ENCODE peak calls at places on chromosomes 2 and 18, in five cellular contexts. Y, C, N, P and G are unnamed samples.

GRCh38 chr2:117718048-117718447 is 96.4 kb upstream of the DDX18 start:
- DNase-seq in P (no peak), C (no peak), N (no peak), Y (no peak), G (no peak)

GRCh38 chr2:1487758-1488715 is 74.8 kb downstream of the TPO start:
- DNase-seq in Y (peak; percentile 28), C (no peak), N (no peak), P (no peak), G (no peak)

GRCh38 chr2:109351164-109351756 is 222.3 kb downstream of the SH3RF3 start:
- DNase-seq in Y (peak; percentile 59), P (peak; percentile 91), N (peak; percentile 90), C (no peak), G (peak; percentile 13)

GRCh38 chr2:167697961-167698360 is 549.4 kb downstream of the STK39 start:
- DNase-seq in P (no peak), Y (no peak), N (no peak), C (no peak), G (no peak)

GRCh38 chr2:2890246-2890645 is 487.4 kb downstream of the EIPR1 start:
- DNase-seq in P (peak; percentile 20), Y (no peak), N (no peak), C (no peak), G (no peak)

GRCh38 chr18:50240083-50240563 is 26.2 kb downstream of the CFAP53 start:
- DNase-seq in P (no peak), C (no peak), N (no peak), Y (no peak), G (no peak)

GRCh38 chr18:61891271-61891670 is 1.5 kb downstream of the RNF152 start:
- DNase-seq in N (peak; percentile 42), C (no peak), P (no peak), Y (no peak), G (no peak)

GRCh38 chr2:26503238-26503880 is 25.4 kb upstream of the OTOF start:
- DNase-seq in C (peak; percentile 45), P (peak; percentile 72), Y (peak; percentile 62), N (peak; percentile 14), G (peak; percentile 94)

GRCh38 chr2:9256570-9257043 is 50.0 kb downstream of the ASAP2 start:
- DNase-seq in N (peak; percentile 90), P (no peak), Y (no peak), C (no peak), G (no peak)

GRCh38 chr2:198273670-198274069 is 469.3 kb downstream of the PLCL1 start:
- DNase-seq in Y (no peak), C (no peak), P (no peak), N (peak; percentile 18), G (no peak)

GRCh38 chr2:25305197-25305596 is 36.5 kb downstream of the DNMT3A start:
- DNase-seq in C (no peak), P (no peak), N (no peak), Y (no peak), G (no peak)

GRCh38 chr18:13726972-13727331 is 479 bp downstream of the RNMT start:
- DNase-seq in N (peak; percentile 42), P (peak; percentile 83), Y (peak; percentile 72), C (peak; percentile 26), G (peak; percentile 31)

GRCh38 chr18:43279015-43279758 is 1.9 kb upstream of the SYT4 start:
- DNase-seq in Y (no peak), N (peak; percentile 0), P (no peak), C (peak; percentile 5), G (no peak)

DNA sequence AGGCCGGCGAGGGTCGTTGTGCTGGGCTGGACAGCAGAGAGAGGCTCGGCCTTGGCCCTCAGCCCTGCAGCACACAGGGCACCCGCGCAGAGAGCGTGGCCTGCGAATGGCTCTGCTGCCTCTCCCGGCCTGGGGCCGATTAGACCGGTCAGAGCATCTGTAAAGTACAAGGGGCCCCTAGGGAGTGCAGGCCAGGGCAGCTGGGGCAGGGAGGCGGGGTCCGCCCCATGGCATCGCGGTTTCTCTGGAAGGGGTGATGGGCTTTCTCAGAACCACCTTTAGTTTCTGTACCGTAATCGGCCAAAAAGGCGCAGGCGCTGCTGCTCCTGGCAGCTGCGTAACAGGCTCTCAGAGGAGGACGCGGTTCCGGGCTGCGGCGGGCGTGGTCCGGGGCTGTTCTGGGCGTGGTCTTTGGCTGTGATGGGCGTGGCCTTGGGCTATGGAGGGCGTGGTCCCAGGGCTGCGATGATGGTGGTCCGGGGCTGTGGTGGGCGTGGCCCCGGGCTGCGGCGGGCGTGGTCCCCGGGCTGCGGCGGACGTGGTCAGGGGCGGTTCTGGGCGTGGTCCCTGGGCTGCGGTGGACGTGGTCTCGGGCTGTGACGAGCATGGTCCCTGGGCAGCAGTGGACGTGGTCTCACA is 1.5 kb upstream of the GPR148 start:
- DNase-seq in N (peak; percentile 50), P (peak; percentile 90), C (peak; percentile 88), Y (peak; percentile 76), G (peak; percentile 89)
- TF ChIP-seq CTCF in N (no peak), P (no peak), C (no peak), Y (no peak), G (no peak)

GRCh38 chr2:119218478-119219064 is 5.1 kb upstream of the STEAP3 start:
- DNase-seq in C (peak; percentile 5), N (peak; percentile 70), Y (no peak), P (no peak), G (no peak)
- TF ChIP-seq CTCF in C (peak; percentile 38), N (peak; percentile 75), Y (peak; percentile 57), P (peak; percentile 21), G (peak; percentile 19)

DNA sequence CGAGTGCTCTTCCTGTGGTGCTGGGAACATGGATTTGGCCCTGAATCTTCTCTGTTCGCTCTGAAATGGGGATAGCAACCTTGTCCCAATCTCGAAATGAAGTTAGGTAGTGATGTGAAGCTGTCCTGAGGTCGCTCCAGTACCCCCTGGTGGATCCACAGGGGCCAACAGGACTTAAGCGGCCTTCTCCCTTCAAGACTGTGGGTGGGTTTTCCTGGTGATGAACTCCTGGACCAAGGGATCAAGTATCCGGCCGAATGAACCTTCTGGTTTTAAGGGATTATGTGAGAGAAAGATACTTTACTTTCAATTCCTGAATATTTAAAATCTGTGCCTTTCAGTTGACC is 156.5 kb downstream of the NAPG start:
- DNase-seq in C (peak; percentile 13), N (no peak), Y (no peak), P (no peak), G (no peak)
- TF ChIP-seq CTCF in C (peak; percentile 54), N (no peak), Y (no peak), P (no peak), G (no peak)

DNA sequence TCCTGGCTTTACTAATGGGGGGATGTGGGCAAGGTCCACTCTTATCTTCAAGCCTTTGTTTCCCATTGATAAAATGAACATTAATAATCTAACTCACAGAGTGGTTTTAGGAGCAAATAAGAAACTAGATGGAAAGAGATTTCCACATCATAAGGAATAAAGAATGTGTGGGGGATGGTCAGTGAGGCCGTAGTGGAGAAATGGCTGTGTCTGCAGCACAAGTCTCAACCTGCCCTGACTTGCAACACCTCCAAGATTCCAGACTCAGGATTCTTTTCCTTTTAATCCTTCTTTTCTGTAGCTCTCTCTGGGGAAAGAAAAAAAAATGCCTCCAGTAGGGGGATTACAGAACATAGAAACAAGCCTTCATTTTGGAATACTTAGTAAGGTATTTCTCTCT is 124.2 kb upstream of the MEX3C start:
- DNase-seq in Y (no peak), C (no peak), N (no peak), P (no peak), G (no peak)
- TF ChIP-seq CTCF in Y (no peak), C (no peak), N (no peak), P (no peak), G (no peak)

DNA sequence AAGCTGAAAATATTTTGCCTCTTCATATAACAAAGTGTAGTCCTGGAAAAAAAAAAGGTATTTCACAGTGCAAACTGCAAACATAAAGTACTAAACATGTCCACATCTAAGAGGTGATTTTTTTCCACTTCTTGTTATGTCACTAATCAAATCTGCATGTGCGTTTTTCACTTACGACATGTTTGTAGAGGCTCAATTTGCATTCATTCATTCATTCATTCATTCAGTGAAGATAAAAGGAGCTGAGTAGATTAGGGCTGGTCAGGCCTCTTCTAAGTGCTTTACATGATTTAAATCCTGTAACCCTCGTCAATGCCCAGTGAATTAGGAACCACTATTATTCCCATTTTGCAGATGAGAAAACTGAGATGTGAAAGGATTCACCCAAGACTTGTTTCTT is 88.5 kb downstream of the KCTD1 start:
- DNase-seq in N (no peak), C (no peak), Y (no peak), P (no peak), G (no peak)
- TF ChIP-seq CTCF in N (no peak), C (no peak), Y (no peak), P (no peak), G (no peak)

DNA sequence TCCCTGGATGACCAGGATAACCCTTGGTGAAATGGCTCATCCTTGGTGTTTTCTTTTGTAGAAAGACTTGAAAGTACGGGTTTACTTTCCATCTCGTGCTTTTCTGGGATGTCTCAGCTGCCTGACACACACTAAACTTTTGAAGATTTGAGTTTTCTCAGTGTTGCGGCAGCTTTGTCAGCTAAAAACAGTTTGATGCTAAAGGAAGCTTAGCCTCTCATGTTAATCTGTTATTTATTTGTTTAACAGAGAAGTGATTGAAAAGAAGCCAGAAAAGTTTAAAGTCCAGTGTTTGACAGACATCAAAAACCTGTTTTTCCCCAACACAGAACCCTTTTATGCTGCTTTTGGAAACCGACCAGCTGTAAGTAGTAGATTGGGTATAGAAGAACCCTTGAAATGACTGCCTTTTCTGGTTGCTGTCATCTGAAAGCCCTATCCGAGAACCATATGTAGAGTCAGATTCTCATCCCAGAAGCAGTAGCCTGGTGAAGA is 72.8 kb downstream of the LPIN1 start:
- DNase-seq in P (no peak), Y (no peak), C (no peak), N (no peak), G (no peak)
- TF ChIP-seq CTCF in P (no peak), Y (no peak), C (no peak), N (no peak), G (no peak)

GRCh38 chr2:110639972-110640371 is 37.9 kb downstream of the BUB1 start:
- DNase-seq in C (no peak), N (no peak), P (no peak), Y (no peak), G (no peak)
- TF ChIP-seq CTCF in C (no peak), N (no peak), P (no peak), Y (no peak), G (no peak)